ENCODE peak calls at places on chromosomes 11 and 22, in four cellular contexts. One of them, this sample, is unnamed.

GRCh38 chr11:1654388-1655167 is 25.0 kb downstream of the KRTAP5-5 start:
- DNase-seq in IMR-90: no peak
- DNase-seq in H9: no peak
- DNase-seq in H1: no peak
- DNase-seq in this sample: no peak

GRCh38 chr22:31262369-31263133 is 29.7 kb downstream of the PIK3IP1 start:
- DNase-seq in IMR-90: no peak
- DNase-seq in H9: no peak
- DNase-seq in H1: no peak
- DNase-seq in this sample: no peak

GRCh38 chr11:112655386-112655785 is 305.8 kb upstream of the NCAM1 start:
- DNase-seq in IMR-90: peak
- DNase-seq in H9: no peak
- DNase-seq in H1: no peak
- DNase-seq in this sample: peak

GRCh38 chr22:25840162-25840561 is 98.2 kb downstream of the MYO18B start:
- DNase-seq in IMR-90: no peak
- DNase-seq in H9: no peak
- DNase-seq in H1: peak
- DNase-seq in this sample: no peak

GRCh38 chr22:33866521-33866920 is 53.8 kb downstream of the LARGE1 start:
- DNase-seq in IMR-90: no peak
- DNase-seq in H9: no peak
- DNase-seq in H1: no peak
- DNase-seq in this sample: no peak

GRCh38 chr11:27353593-27354358 is 9.2 kb downstream of the CCDC34 start:
- DNase-seq in IMR-90: peak
- DNase-seq in H9: no peak
- DNase-seq in H1: no peak
- DNase-seq in this sample: no peak

GRCh38 chr22:42069801-42070516 is 653 bp downstream of the NAGA start:
- DNase-seq in IMR-90: no peak
- DNase-seq in H9: peak
- DNase-seq in H1: no peak
- DNase-seq in this sample: no peak

GRCh38 chr11:12318791-12319733 is 58.3 kb upstream of the PARVA start:
- DNase-seq in IMR-90: peak
- DNase-seq in H9: no peak
- DNase-seq in H1: no peak
- DNase-seq in this sample: no peak

GRCh38 chr22:31400023-31400397 is 606 bp downstream of the DRG1 start:
- DNase-seq in IMR-90: peak
- DNase-seq in H9: no peak
- DNase-seq in H1: no peak
- DNase-seq in this sample: peak

GRCh38 chr11:14417186-14417585 is 58.2 kb upstream of the RRAS2 start:
- DNase-seq in IMR-90: peak
- DNase-seq in H9: no peak
- DNase-seq in H1: no peak
- DNase-seq in this sample: no peak

GRCh38 chr22:25780673-25781072 is 38.7 kb downstream of the MYO18B start:
- DNase-seq in IMR-90: no peak
- DNase-seq in H9: no peak
- DNase-seq in H1: no peak
- DNase-seq in this sample: no peak

GRCh38 chr22:43013355-43014061 is 1.4 kb downstream of the PACSIN2 start:
- DNase-seq in IMR-90: no peak
- DNase-seq in H9: no peak
- DNase-seq in H1: no peak
- DNase-seq in this sample: no peak

GRCh38 chr11:74683279-74683871 is 47.9 kb downstream of the CHRDL2 start:
- DNase-seq in IMR-90: no peak
- DNase-seq in H9: no peak
- DNase-seq in H1: peak
- DNase-seq in this sample: peak

GRCh38 chr11:75468534-75469340 is 35.7 kb upstream of the KLHL35 start:
- DNase-seq in IMR-90: peak
- DNase-seq in H9: no peak
- DNase-seq in H1: no peak
- DNase-seq in this sample: peak

GRCh38 chr11:86035164-86035563 is 33.7 kb downstream of the PICALM start:
- DNase-seq in IMR-90: no peak
- DNase-seq in H9: no peak
- DNase-seq in H1: no peak
- DNase-seq in this sample: no peak

GRCh38 chr22:40417881-40418280 is 47.5 kb downstream of the SGSM3 start:
- DNase-seq in IMR-90: no peak
- DNase-seq in H9: no peak
- DNase-seq in H1: no peak
- DNase-seq in this sample: no peak

GRCh38 chr11:2562181-2562581 is 117.4 kb downstream of the KCNQ1 start:
- DNase-seq in IMR-90: no peak
- DNase-seq in H9: no peak
- DNase-seq in H1: no peak
- DNase-seq in this sample: no peak

GRCh38 chr11:27215471-27216267 is 147.3 kb downstream of the CCDC34 start:
- DNase-seq in IMR-90: no peak
- DNase-seq in H9: peak
- DNase-seq in H1: peak
- DNase-seq in this sample: peak

GRCh38 chr22:25077964-25078363 is 121.7 kb upstream of the CRYBB3 start:
- DNase-seq in IMR-90: no peak
- DNase-seq in H9: no peak
- DNase-seq in H1: no peak
- DNase-seq in this sample: no peak

GRCh38 chr11:29963796-29964195 is 53.0 kb downstream of the KCNA4 start:
- DNase-seq in IMR-90: no peak
- DNase-seq in H9: no peak
- DNase-seq in H1: no peak
- DNase-seq in this sample: no peak

GRCh38 chr11:10414659-10415058 is 40.4 kb upstream of the AMPD3 start:
- DNase-seq in IMR-90: peak
- DNase-seq in H9: no peak
- DNase-seq in H1: no peak
- DNase-seq in this sample: peak

GRCh38 chr11:95559899-95560298 is 229.7 kb downstream of the FAM76B start:
- DNase-seq in IMR-90: no peak
- DNase-seq in H9: no peak
- DNase-seq in H1: no peak
- DNase-seq in this sample: no peak

GRCh38 chr22:17675584-17675983 is 37.0 kb downstream of the BCL2L13 start:
- DNase-seq in IMR-90: no peak
- DNase-seq in H9: no peak
- DNase-seq in H1: no peak
- DNase-seq in this sample: no peak

GRCh38 chr11:96318850-96319249 is 24.1 kb downstream of the MAML2 start:
- DNase-seq in IMR-90: no peak
- DNase-seq in H9: no peak
- DNase-seq in H1: no peak
- DNase-seq in this sample: no peak

GRCh38 chr22:49503896-49504521 is 323.7 kb downstream of the BRD1 start:
- DNase-seq in IMR-90: no peak
- DNase-seq in H9: no peak
- DNase-seq in H1: no peak
- DNase-seq in this sample: no peak

GRCh38 chr11:118703563-118704106 is 24.2 kb upstream of the TREH start:
- DNase-seq in IMR-90: no peak
- DNase-seq in H9: no peak
- DNase-seq in H1: no peak
- DNase-seq in this sample: no peak

GRCh38 chr11:119800171-119800570 is 71.2 kb upstream of the NECTIN1 start:
- DNase-seq in IMR-90: no peak
- DNase-seq in H9: no peak
- DNase-seq in H1: no peak
- DNase-seq in this sample: no peak

GRCh38 chr11:2791521-2792375 is 92.0 kb upstream of the KCNQ1OT1 start:
- DNase-seq in IMR-90: no peak
- DNase-seq in H9: peak
- DNase-seq in H1: peak
- DNase-seq in this sample: peak

GRCh38 chr11:120013325-120014250 is 124.3 kb downstream of the TRIM29 start:
- DNase-seq in IMR-90: peak
- DNase-seq in H9: peak
- DNase-seq in H1: peak
- DNase-seq in this sample: peak

GRCh38 chr22:26320469-26320868 is 108.6 kb upstream of the ASPHD2 start:
- DNase-seq in IMR-90: no peak
- DNase-seq in H9: no peak
- DNase-seq in H1: no peak
- DNase-seq in this sample: no peak

GRCh38 chr11:100827934-100828661 is 141.0 kb downstream of the ARHGAP42 start:
- DNase-seq in IMR-90: peak
- DNase-seq in H9: peak
- DNase-seq in H1: no peak
- DNase-seq in this sample: peak

GRCh38 chr11:121841487-121842167 is 274.4 kb downstream of the BLID start:
- DNase-seq in IMR-90: peak
- DNase-seq in H9: no peak
- DNase-seq in H1: no peak
- DNase-seq in this sample: peak

GRCh38 chr11:57466680-57467079 is 6.4 kb downstream of the RTN4RL2 start:
- DNase-seq in IMR-90: no peak
- DNase-seq in H9: no peak
- DNase-seq in H1: no peak
- DNase-seq in this sample: no peak

GRCh38 chr22:20531404-20532181 is 24.2 kb downstream of the MED15 start:
- DNase-seq in IMR-90: peak
- DNase-seq in H9: peak
- DNase-seq in H1: no peak
- DNase-seq in this sample: peak

GRCh38 chr11:109606256-109606655 is 184.3 kb downstream of the C11orf87 start:
- DNase-seq in IMR-90: no peak
- DNase-seq in H9: no peak
- DNase-seq in H1: no peak
- DNase-seq in this sample: no peak

GRCh38 chr11:61477734-61478148 is 30.8 kb upstream of the LRRC10B start:
- DNase-seq in IMR-90: no peak
- DNase-seq in H9: peak
- DNase-seq in H1: peak
- DNase-seq in this sample: peak

GRCh38 chr11:115944596-115944995 is 440.4 kb upstream of the CADM1 start:
- DNase-seq in IMR-90: no peak
- DNase-seq in H9: no peak
- DNase-seq in H1: no peak
- DNase-seq in this sample: no peak

GRCh38 chr11:124592627-124593026 is 18.6 kb upstream of the PANX3 start:
- DNase-seq in IMR-90: no peak
- DNase-seq in H9: no peak
- DNase-seq in H1: no peak
- DNase-seq in this sample: no peak

GRCh38 chr11:76628408-76628947 is 42.1 kb downstream of the LRRC32 start:
- DNase-seq in IMR-90: no peak
- DNase-seq in H9: no peak
- DNase-seq in H1: no peak
- DNase-seq in this sample: no peak
- H2BK5ac ChIP-seq in IMR-90: no peak
- H2BK5ac ChIP-seq in H9: no peak
- H2BK5ac ChIP-seq in H1: no peak
- H2BK5ac ChIP-seq in this sample: no peak

DNA sequence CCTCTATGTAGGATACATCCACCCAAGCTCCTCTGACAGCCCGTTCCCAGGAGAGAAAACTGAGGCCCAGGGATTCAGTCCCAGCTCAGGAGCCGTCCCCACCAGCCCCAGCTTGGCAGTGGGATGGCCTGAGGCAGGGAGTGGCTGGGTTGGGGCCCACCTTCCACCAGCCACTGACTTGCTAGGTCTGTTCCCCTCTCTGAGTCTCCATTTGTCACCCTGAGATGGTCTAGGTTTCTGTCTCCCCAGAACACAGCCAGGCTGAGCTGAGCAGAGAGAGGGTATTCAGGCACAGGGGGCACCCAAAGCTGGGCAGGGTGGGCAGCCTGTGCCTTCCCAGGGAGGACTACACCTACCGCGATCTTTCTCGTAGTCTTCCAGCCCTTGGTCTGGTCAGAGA is 95.7 kb downstream of the PDE2A start:
- DNase-seq in IMR-90: no peak
- DNase-seq in H9: no peak
- DNase-seq in H1: no peak
- DNase-seq in this sample: no peak
- H4K5ac ChIP-seq in IMR-90: no peak
- H4K5ac ChIP-seq in H9: no peak
- H4K5ac ChIP-seq in H1: no peak
- H4K5ac ChIP-seq in this sample: no peak

DNA sequence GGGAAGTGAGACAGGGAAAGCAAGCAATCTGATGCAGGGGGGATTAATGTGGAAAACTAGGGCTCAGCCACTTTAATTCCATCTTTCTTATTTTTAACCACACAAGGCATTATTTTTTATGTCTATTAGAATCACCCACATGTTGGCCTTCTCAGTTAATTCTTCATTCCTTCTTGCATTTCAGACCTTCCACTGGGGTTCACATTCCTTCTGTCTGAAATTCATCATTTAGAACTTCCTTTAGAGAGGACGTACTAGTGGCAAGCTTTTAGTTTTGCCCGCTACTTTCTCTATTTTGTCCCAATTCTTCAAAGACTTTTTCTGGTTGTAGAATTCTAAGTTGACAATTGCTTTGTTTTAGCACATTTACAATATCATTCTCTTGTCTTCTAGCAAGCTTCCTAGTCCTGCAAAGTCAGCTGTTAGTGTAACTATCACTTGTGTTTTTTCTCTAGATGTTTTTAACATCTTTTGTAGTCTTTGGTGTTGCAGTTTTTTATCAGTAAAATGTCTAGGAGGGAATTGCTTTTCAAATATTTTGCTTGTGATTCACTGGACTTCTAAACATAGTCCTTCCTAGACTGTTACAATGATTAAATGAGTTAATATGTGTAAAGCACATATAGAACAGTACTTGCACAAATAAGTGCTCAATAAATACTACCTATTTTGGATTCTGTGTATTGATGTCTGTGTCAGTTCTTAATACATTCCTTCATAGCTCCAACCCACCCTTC is 5.5 kb upstream of the NNMT start:
- DNase-seq in IMR-90: no peak
- DNase-seq in H9: no peak
- DNase-seq in H1: no peak
- DNase-seq in this sample: no peak
- H2BK5ac ChIP-seq in IMR-90: peak
- H2BK5ac ChIP-seq in H9: no peak
- H2BK5ac ChIP-seq in H1: no peak
- H2BK5ac ChIP-seq in this sample: no peak

GRCh38 chr11:44177905-44178304 is 82.4 kb downstream of the EXT2 start:
- DNase-seq in IMR-90: no peak
- DNase-seq in H9: no peak
- DNase-seq in H1: no peak
- DNase-seq in this sample: no peak

GRCh38 chr11:44179173-44179572 is 83.7 kb downstream of the EXT2 start:
- DNase-seq in IMR-90: peak
- DNase-seq in H9: no peak
- DNase-seq in H1: no peak
- DNase-seq in this sample: no peak

GRCh38 chr11:44176541-44177213 is 81.2 kb downstream of the EXT2 start:
- DNase-seq in IMR-90: no peak
- DNase-seq in H9: no peak
- DNase-seq in H1: no peak
- DNase-seq in this sample: no peak

GRCh38 chr11:44180107-44180506 is 84.6 kb downstream of the EXT2 start:
- DNase-seq in IMR-90: no peak
- DNase-seq in H9: no peak
- DNase-seq in H1: no peak
- DNase-seq in this sample: no peak

GRCh38 chr11:44178381-44178780 is 82.9 kb downstream of the EXT2 start:
- DNase-seq in IMR-90: peak
- DNase-seq in H9: no peak
- DNase-seq in H1: no peak
- DNase-seq in this sample: peak
- H4K5ac ChIP-seq in IMR-90: no peak
- H4K5ac ChIP-seq in H9: no peak
- H4K5ac ChIP-seq in H1: no peak
- H4K5ac ChIP-seq in this sample: no peak

This sample was measured in mesendoderm.